ENCODE peak calls at places on chromosomes 5 and 9, in nine cellular contexts. O, L, H, Q, J, I, P, N and X are unnamed samples. For H3K36me3, the result is how much of the 10 kb centered on the place peaks cover.

GRCh38 chr5:151615431-151615830 is 24.3 kb upstream of the FAT2 start:
- DNase-seq in N (no peak), H (no peak), Q (no peak), P (no peak), O (no peak), J (peak), I (no peak), L (no peak), X (no peak)

GRCh38 chr5:74725331-74725730 is 40.3 kb downstream of the HEXB start:
- DNase-seq in L (no peak), O (no peak), Q (no peak), P (no peak), I (no peak), J (no peak), N (no peak), H (peak), X (no peak)

GRCh38 chr9:33165263-33166151 is 1.6 kb downstream of the B4GALT1 start:
- DNase-seq in O (no peak), N (peak), H (peak), P (no peak), J (peak), L (no peak), I (peak), Q (no peak), X (peak)

GRCh38 chr5:13581132-13581531 is 363.4 kb downstream of the DNAH5 start:
- DNase-seq in P (no peak), Q (no peak), O (no peak), J (no peak), N (no peak), I (no peak), L (no peak), H (no peak), X (no peak)

GRCh38 chr9:37079370-37080164 is 40.8 kb upstream of the ZCCHC7 start:
- DNase-seq in P (peak), H (peak), J (peak), Q (peak), L (peak), O (peak), I (peak), N (peak), X (peak)

GRCh38 chr5:82405618-82406199 is 127.6 kb upstream of the RPS23 start:
- DNase-seq in O (no peak), N (no peak), J (peak), P (no peak), H (peak), L (no peak), Q (no peak), I (no peak), X (peak)

GRCh38 chr9:89309608-89310485 is 1.1 kb upstream of the CKS2 start:
- DNase-seq in O (peak), I (no peak), H (no peak), Q (no peak), L (no peak), P (no peak), J (peak), N (no peak), X (no peak)

GRCh38 chr5:112013660-112014059 is 256.7 kb upstream of the NREP start:
- DNase-seq in L (no peak), I (no peak), Q (no peak), H (no peak), J (no peak), N (no peak), P (no peak), O (no peak), X (no peak)

GRCh38 chr5:108743344-108743743 is 4.4 kb upstream of the FER start:
- DNase-seq in H (no peak), N (no peak), L (no peak), I (no peak), O (no peak), P (no peak), J (no peak), Q (no peak), X (no peak)

GRCh38 chr9:116877072-116877471 is 190.0 kb downstream of the TRIM32 start:
- DNase-seq in N (no peak), I (no peak), Q (no peak), O (no peak), P (no peak), H (no peak), L (no peak), J (no peak), X (no peak)

GRCh38 chr5:147065071-147065470 is 169.8 kb upstream of the STK32A start:
- DNase-seq in N (no peak), L (no peak), O (no peak), I (no peak), P (no peak), H (no peak), J (no peak), Q (no peak), X (no peak)

GRCh38 chr5:151664694-151665583 is 21.8 kb downstream of the SPARC start:
- DNase-seq in I (no peak), Q (no peak), J (no peak), L (no peak), N (no peak), O (no peak), H (peak), P (no peak), X (no peak)

GRCh38 chr9:8738953-8739352 is 939.4 kb upstream of the DMAC1 start:
- DNase-seq in L (no peak), N (no peak), P (no peak), Q (no peak), J (no peak), O (no peak), H (no peak), I (no peak), X (no peak)

GRCh38 chr5:78339591-78340450 is 20.6 kb upstream of the SCAMP1 start:
- DNase-seq in J (no peak), O (peak), Q (no peak), N (no peak), P (no peak), H (no peak), I (no peak), L (no peak), X (no peak)

GRCh38 chr5:178288373-178289368 is 56.1 kb upstream of the PHYKPL start:
- DNase-seq in Q (no peak), N (no peak), L (peak), H (no peak), J (peak), I (no peak), P (no peak), O (no peak), X (no peak)

GRCh38 chr5:69492391-69493234 is at the start of gene OCLN:
- DNase-seq in Q (peak), I (no peak), N (peak), O (peak), J (peak), L (no peak), P (no peak), H (no peak), X (peak)

GRCh38 chr5:102834438-102834964 is 79.4 kb downstream of the PAM start:
- DNase-seq in J (no peak), Q (no peak), L (no peak), P (no peak), O (no peak), I (no peak), H (no peak), N (no peak), X (no peak)

GRCh38 chr5:123119334-123119986 is 30.4 kb downstream of the PRDM6 start:
- DNase-seq in I (no peak), N (no peak), O (no peak), H (peak), L (peak), P (no peak), J (no peak), Q (no peak), X (no peak)

DNA sequence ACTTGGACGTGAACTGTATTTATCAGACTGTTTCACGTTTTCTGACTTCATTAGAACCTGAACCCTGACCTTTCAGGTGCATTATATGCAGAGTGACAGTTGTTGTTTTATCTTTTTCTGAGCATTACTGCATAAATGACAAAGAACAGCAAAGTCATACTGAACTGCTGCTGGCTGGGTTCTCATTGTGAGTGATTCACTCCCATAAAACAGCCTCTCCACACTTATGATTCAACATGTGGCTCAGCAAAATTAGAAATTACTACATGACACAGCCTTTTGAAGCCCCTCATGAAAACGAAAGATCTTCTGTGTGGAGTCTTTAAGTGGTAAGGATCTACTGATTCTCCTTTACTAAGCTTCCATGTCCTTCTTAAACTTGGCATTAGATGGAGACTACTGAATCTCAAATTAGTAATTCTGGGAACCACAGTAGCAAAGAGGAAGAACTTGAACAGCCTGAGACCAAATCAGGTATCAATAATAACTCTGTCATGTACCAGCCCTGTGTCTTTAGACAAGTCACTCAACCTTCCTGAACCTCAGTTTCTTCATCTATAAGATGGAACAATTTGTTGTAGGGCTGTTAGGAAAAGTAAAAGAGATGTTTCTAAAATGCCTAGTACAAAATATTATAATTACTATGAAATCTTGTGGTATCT is 172.3 kb upstream of the GNA14 start:
- DNase-seq in O (no peak), N (no peak), Q (no peak), L (no peak), P (no peak), I (no peak), H (peak), J (peak), X (no peak)
- H3K36me3 ChIP-seq in O (under half), N (under half), Q (under half), L (under half), P (under half), I (under half), H (under half), J (under half), X (under half)

GRCh38 chr5:176356179-176356566 is 5.4 kb downstream of the KIAA1191 start:
- DNase-seq in N (no peak), J (no peak), O (no peak), L (no peak), I (no peak), Q (no peak), H (no peak), P (no peak), X (no peak)
- H3K36me3 ChIP-seq in N (under half), J (under half), O (half or more), L (under half), I (half or more), Q (under half), H (under half), P (under half), X (under half)

GRCh38 chr5:154385236-154385512 is 60.6 kb upstream of the SAP30L start:
- DNase-seq in I (peak), L (no peak), O (no peak), N (no peak), P (no peak), Q (no peak), J (no peak), H (no peak), X (no peak)
- H3K36me3 ChIP-seq in I (under half), L (under half), O (half or more), N (under half), P (under half), Q (under half), J (under half), H (under half), X (under half)

GRCh38 chr9:93577045-93577939 is 908 bp downstream of the PHF2 start:
- DNase-seq in J (peak), N (peak), H (no peak), L (peak), I (peak), Q (peak), P (no peak), O (peak), X (peak)
- H3K36me3 ChIP-seq in J (under half), N (under half), H (under half), L (under half), I (under half), Q (under half), P (under half), O (under half), X (under half)

GRCh38 chr5:143354025-143354424 is 49.5 kb downstream of the NR3C1 start:
- DNase-seq in I (peak), N (peak), J (no peak), Q (no peak), P (no peak), O (no peak), L (no peak), H (no peak), X (no peak)

GRCh38 chr5:143350341-143350740 is 53.1 kb downstream of the NR3C1 start:
- DNase-seq in Q (no peak), N (no peak), P (no peak), O (no peak), L (no peak), J (no peak), H (no peak), I (no peak), X (no peak)

GRCh38 chr5:143349127-143349526 is 54.4 kb downstream of the NR3C1 start:
- DNase-seq in Q (no peak), J (peak), N (no peak), L (no peak), I (no peak), O (no peak), P (no peak), H (peak), X (no peak)

GRCh38 chr5:143352691-143353090 is 50.8 kb downstream of the NR3C1 start:
- DNase-seq in P (no peak), I (peak), J (no peak), O (no peak), Q (no peak), N (peak), H (no peak), L (no peak), X (no peak)

DNA sequence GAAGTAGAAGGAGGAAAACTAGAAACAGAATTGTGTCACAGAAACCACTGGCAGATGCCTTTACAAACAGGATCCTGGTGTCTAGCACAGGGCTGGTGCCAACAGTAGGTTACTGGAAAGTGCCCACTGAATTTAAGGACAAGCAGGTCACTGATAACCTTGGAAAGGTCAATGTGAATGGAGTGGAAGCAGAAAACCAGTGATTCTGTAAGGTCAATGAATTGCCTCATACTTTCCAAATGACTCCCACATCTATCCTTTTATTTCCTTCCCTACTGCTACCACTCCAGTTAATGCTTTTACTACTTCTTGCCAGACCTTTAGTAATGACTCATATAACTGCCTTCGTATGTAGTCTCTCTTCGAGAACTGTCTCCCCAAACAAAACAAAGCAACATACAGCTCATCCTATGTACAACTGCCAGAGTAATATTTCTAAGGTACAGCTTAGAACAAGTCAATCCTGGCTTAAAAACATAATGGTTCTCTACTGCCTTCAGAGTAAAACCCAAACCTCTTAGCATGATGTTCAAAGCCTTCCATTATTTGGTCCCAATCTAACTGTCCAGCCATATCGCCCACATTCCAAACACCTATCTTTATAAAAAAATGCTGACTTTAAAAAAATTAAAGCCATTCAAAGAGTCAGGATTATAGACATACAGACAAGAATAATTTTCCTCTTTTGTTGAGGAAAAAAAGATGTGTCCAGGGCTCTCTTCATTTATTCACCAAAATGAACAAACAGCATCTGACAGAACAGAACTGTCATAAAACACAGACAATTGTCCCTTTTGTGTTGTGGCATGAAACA is 52.5 kb downstream of the NR3C1 start:
- DNase-seq in O (no peak), Q (no peak), I (no peak), J (peak), P (no peak), L (no peak), H (peak), N (no peak), X (no peak)
- H3K36me3 ChIP-seq in O (under half), Q (under half), I (under half), J (under half), P (under half), L (under half), H (under half), N (under half), X (under half)